ENCODE peak calls at places on chromosomes 6 and 20, in eight cellular contexts. C, W, Z, R, I, N, H and X are unnamed samples.

GRCh38 chr6:149461670-149462069 is 23.1 kb downstream of the ZC3H12D start:
- DNase-seq in C (no peak), W (no peak), Z (no peak), R (no peak), I (no peak), N (no peak), H (no peak), X (no peak)

GRCh38 chr6:13696226-13696625 is 15.4 kb downstream of the RANBP9 start:
- DNase-seq in C (no peak), W (no peak), Z (no peak), R (no peak), I (no peak), N (peak), H (no peak), X (peak)

GRCh38 chr6:27066381-27066780 is 181.1 kb upstream of the PRSS16 start:
- DNase-seq in C (no peak), W (no peak), Z (no peak), R (no peak), I (no peak), N (no peak), H (no peak), X (no peak)

GRCh38 chr6:4167123-4167522 is 31.7 kb upstream of the ECI2 start:
- DNase-seq in C (no peak), W (no peak), Z (no peak), R (no peak), I (no peak), N (no peak), H (no peak), X (no peak)

GRCh38 chr6:3549314-3549940 is 92.6 kb upstream of the SLC22A23 start:
- DNase-seq in C (no peak), W (no peak), Z (no peak), R (no peak), I (no peak), N (no peak), H (peak), X (no peak)

GRCh38 chr20:10699941-10700340 is 26.1 kb upstream of the JAG1 start:
- DNase-seq in C (no peak), W (no peak), Z (no peak), R (no peak), I (no peak), N (no peak), H (no peak), X (no peak)

GRCh38 chr6:113696960-113697359 is 160.2 kb upstream of the MARCKS start:
- DNase-seq in C (no peak), W (no peak), Z (no peak), R (no peak), I (no peak), N (no peak), H (no peak), X (no peak)

GRCh38 chr20:49560186-49560585 is 7.8 kb downstream of the PTGIS start:
- DNase-seq in C (no peak), W (no peak), Z (no peak), R (no peak), I (no peak), N (no peak), H (no peak), X (no peak)

GRCh38 chr20:22775671-22776139 is 191.3 kb upstream of the FOXA2 start:
- DNase-seq in C (no peak), W (no peak), Z (no peak), R (no peak), I (no peak), N (no peak), H (peak), X (no peak)

GRCh38 chr6:144215932-144216667 is 65.8 kb downstream of the STX11 start:
- DNase-seq in C (peak), W (peak), Z (peak), R (peak), I (peak), N (peak), H (peak), X (peak)

GRCh38 chr20:57350086-57350710 is 857 bp upstream of the RAE1 start:
- DNase-seq in C (no peak), W (no peak), Z (no peak), R (no peak), I (no peak), N (no peak), H (peak), X (no peak)

GRCh38 chr6:115363379-115363778 is 697.3 kb downstream of the FRK start:
- DNase-seq in C (no peak), W (no peak), Z (no peak), R (no peak), I (no peak), N (no peak), H (no peak), X (no peak)

GRCh38 chr6:52514514-52514913 is 62.3 kb downstream of the TRAM2 start:
- DNase-seq in C (no peak), W (no peak), Z (no peak), R (no peak), I (peak), N (no peak), H (peak), X (no peak)

GRCh38 chr6:134374486-134374885 is 56.6 kb upstream of the SGK1 start:
- DNase-seq in C (peak), W (no peak), Z (no peak), R (no peak), I (no peak), N (no peak), H (no peak), X (peak)

GRCh38 chr6:53361549-53362031 is 12.8 kb upstream of the ELOVL5 start:
- DNase-seq in C (no peak), W (no peak), Z (peak), R (peak), I (no peak), N (no peak), H (no peak), X (peak)

GRCh38 chr20:51338692-51339440 is 203.7 kb downstream of the NFATC2 start:
- DNase-seq in C (no peak), W (no peak), Z (no peak), R (no peak), I (no peak), N (no peak), H (no peak), X (peak)

GRCh38 chr6:85594197-85594930 is 706 bp upstream of the SNX14 start:
- DNase-seq in C (no peak), W (peak), Z (no peak), R (peak), I (no peak), N (no peak), H (peak), X (no peak)

GRCh38 chr6:24358219-24358821 is 461 bp upstream of the DCDC2 start:
- DNase-seq in C (no peak), W (no peak), Z (no peak), R (no peak), I (no peak), N (no peak), H (no peak), X (no peak)

GRCh38 chr6:5085638-5086293 is 625 bp downstream of the PPP1R3G start:
- DNase-seq in C (no peak), W (no peak), Z (no peak), R (no peak), I (peak), N (no peak), H (peak), X (peak)

GRCh38 chr20:51584116-51584515 is 41.6 kb upstream of the NFATC2 start:
- DNase-seq in C (no peak), W (no peak), Z (no peak), R (no peak), I (no peak), N (no peak), H (no peak), X (no peak)

GRCh38 chr6:168035098-168035660 is 37.7 kb downstream of the KIF25 start:
- DNase-seq in C (no peak), W (peak), Z (no peak), R (no peak), I (peak), N (no peak), H (peak), X (peak)

GRCh38 chr6:116764961-116765841 is at the start of gene FAM162B:
- DNase-seq in C (no peak), W (no peak), Z (no peak), R (no peak), I (peak), N (no peak), H (no peak), X (peak)

GRCh38 chr20:61109221-61109805 is 142.7 kb upstream of the CDH4 start:
- DNase-seq in C (no peak), W (no peak), Z (no peak), R (no peak), I (no peak), N (no peak), H (no peak), X (no peak)

GRCh38 chr6:112311950-112312547 is 35.1 kb upstream of the RFPL4B start:
- DNase-seq in C (peak), W (peak), Z (no peak), R (no peak), I (no peak), N (no peak), H (peak), X (peak)